ENCODE peak calls at places on chromosomes 11 and 22, in eight cellular contexts. Y is hippocampal formation; U is activated CD4-positive, CD25-positive, alpha-beta regulatory T cell; F is GM06990; D is T follicular helper cell; B is astrocyte; K is heart right ventricle; O is GM20000. E is an unnamed sample.

GRCh38 chr22:28810839-28811491 is 10.6 kb upstream of the XBP1 start:
- DNase-seq in Y (no peak), U (no peak), F (no peak), D (no peak), B (no peak), K (no peak), O (no peak), E (no peak)

GRCh38 chr11:66842501-66842895 is 743 bp upstream of the RCE1 start:
- DNase-seq in Y (no peak), U (no peak), F (no peak), D (no peak), B (no peak), K (no peak), O (peak), E (no peak)

GRCh38 chr11:117097567-117098268 is 510 bp downstream of the SIK3 start:
- DNase-seq in Y (peak), U (no peak), F (peak), D (no peak), B (no peak), K (peak), O (peak), E (peak)

GRCh38 chr11:17972987-17973386 is 39.9 kb downstream of the SERGEF start:
- DNase-seq in Y (peak), U (no peak), F (no peak), D (no peak), B (peak), K (peak), O (peak), E (no peak)

GRCh38 chr11:46914363-46914762 is 4.0 kb downstream of the LRP4 start:
- DNase-seq in Y (no peak), U (no peak), F (no peak), D (no peak), B (no peak), K (no peak), O (no peak), E (no peak)

GRCh38 chr11:32893947-32894827 is 1.6 kb downstream of the QSER1 start:
- DNase-seq in Y (peak), U (no peak), F (peak), D (peak), B (peak), K (no peak), O (peak), E (peak)

GRCh38 chr22:29824677-29825076 is 13.4 kb downstream of the ASCC2 start:
- DNase-seq in Y (no peak), U (no peak), F (no peak), D (no peak), B (no peak), K (peak), O (no peak), E (no peak)

GRCh38 chr11:46512261-46512881 is 81.5 kb downstream of the AMBRA1 start:
- DNase-seq in Y (no peak), U (no peak), F (no peak), D (no peak), B (no peak), K (no peak), O (no peak), E (no peak)

GRCh38 chr22:38313384-38313955 is 3.8 kb downstream of the CSNK1E start:
- DNase-seq in Y (peak), U (no peak), F (peak), D (no peak), B (peak), K (peak), O (no peak), E (no peak)

GRCh38 chr11:65412271-65413076 is 10.1 kb upstream of the NEAT1 start:
- DNase-seq in Y (no peak), U (no peak), F (no peak), D (no peak), B (no peak), K (peak), O (no peak), E (no peak)

GRCh38 chr11:35944503-35945136 is 758 bp downstream of the LDLRAD3 start:
- DNase-seq in Y (no peak), U (no peak), F (no peak), D (no peak), B (peak), K (no peak), O (no peak), E (no peak)

GRCh38 chr11:78217650-78218541 is 29.2 kb downstream of the USP35 start:
- DNase-seq in Y (no peak), U (no peak), F (no peak), D (no peak), B (no peak), K (no peak), O (no peak), E (no peak)

GRCh38 chr11:124277207-124277606 is 21.0 kb downstream of the OR8G5 start:
- DNase-seq in Y (no peak), U (no peak), F (no peak), D (no peak), B (no peak), K (no peak), O (no peak), E (no peak)

E was measured in frontal cortex.